ENCODE peak calls at places on chromosomes 6 and 20, in five cellular contexts. One of them, this sample, is unnamed.

GRCh38 chr6:45922728-45923351 is 92.8 kb downstream of the CLIC5 start:
- DNase-seq in fibroblast of mammary gland: peak; percentile 87
- DNase-seq in AG04450: peak; percentile 16
- DNase-seq in GM13976: peak; percentile 41
- DNase-seq in left lung: no peak
- DNase-seq in this sample: peak; percentile 26

GRCh38 chr6:135094403-135094821 is 39.8 kb upstream of the HBS1L start:
- DNase-seq in AG04450: no peak
- DNase-seq in GM13976: no peak
- DNase-seq in fibroblast of mammary gland: peak; percentile 34
- DNase-seq in left lung: no peak
- DNase-seq in this sample: no peak

GRCh38 chr6:163985710-163986109 is 571.2 kb downstream of the QKI start:
- DNase-seq in left lung: no peak
- DNase-seq in AG04450: no peak
- DNase-seq in fibroblast of mammary gland: no peak
- DNase-seq in GM13976: no peak
- DNase-seq in this sample: no peak

GRCh38 chr6:128271011-128271410 is 249.4 kb downstream of the PTPRK start:
- DNase-seq in left lung: no peak
- DNase-seq in GM13976: no peak
- DNase-seq in fibroblast of mammary gland: no peak
- DNase-seq in AG04450: no peak
- DNase-seq in this sample: no peak

GRCh38 chr6:101705866-101706265 is 312.4 kb downstream of the GRIK2 start:
- DNase-seq in AG04450: no peak
- DNase-seq in GM13976: no peak
- DNase-seq in left lung: no peak
- DNase-seq in fibroblast of mammary gland: peak; percentile 36
- DNase-seq in this sample: no peak

GRCh38 chr6:141988954-141989705 is 143.6 kb upstream of the GJE1 start:
- DNase-seq in left lung: no peak
- DNase-seq in fibroblast of mammary gland: peak; percentile 86
- DNase-seq in GM13976: peak; percentile 35
- DNase-seq in AG04450: peak; percentile 43
- DNase-seq in this sample: no peak

GRCh38 chr6:148471624-148472494 is 129.2 kb downstream of the SASH1 start:
- DNase-seq in GM13976: no peak
- DNase-seq in left lung: no peak
- DNase-seq in fibroblast of mammary gland: no peak
- DNase-seq in AG04450: no peak
- DNase-seq in this sample: no peak

GRCh38 chr20:10307359-10307735 is 88.7 kb downstream of the SNAP25 start:
- DNase-seq in GM13976: no peak
- DNase-seq in AG04450: no peak
- DNase-seq in left lung: no peak
- DNase-seq in fibroblast of mammary gland: no peak
- DNase-seq in this sample: no peak

GRCh38 chr20:43993552-43993951 is 78.9 kb downstream of the TOX2 start:
- DNase-seq in left lung: no peak
- DNase-seq in fibroblast of mammary gland: no peak
- DNase-seq in AG04450: no peak
- DNase-seq in GM13976: no peak
- DNase-seq in this sample: no peak

GRCh38 chr6:157443066-157443800 is 62.2 kb downstream of the ZDHHC14 start:
- DNase-seq in fibroblast of mammary gland: peak; percentile 87
- DNase-seq in left lung: no peak
- DNase-seq in GM13976: peak; percentile 53
- DNase-seq in AG04450: peak; percentile 39
- DNase-seq in this sample: no peak

GRCh38 chr6:491233-491632 is 99.7 kb downstream of the IRF4 start:
- DNase-seq in fibroblast of mammary gland: no peak
- DNase-seq in GM13976: no peak
- DNase-seq in left lung: no peak
- DNase-seq in AG04450: no peak
- DNase-seq in this sample: no peak

GRCh38 chr6:79463721-79464120 is 73.5 kb downstream of the LCA5 start:
- DNase-seq in left lung: no peak
- DNase-seq in fibroblast of mammary gland: no peak
- DNase-seq in AG04450: no peak
- DNase-seq in GM13976: no peak
- DNase-seq in this sample: no peak

GRCh38 chr20:3181270-3181669 is 7.9 kb upstream of the LZTS3 start:
- DNase-seq in fibroblast of mammary gland: no peak
- DNase-seq in GM13976: no peak
- DNase-seq in AG04450: no peak
- DNase-seq in left lung: no peak
- DNase-seq in this sample: no peak

GRCh38 chr20:11876555-11876954 is 41.1 kb upstream of the BTBD3 start:
- DNase-seq in fibroblast of mammary gland: no peak
- DNase-seq in left lung: no peak
- DNase-seq in AG04450: no peak
- DNase-seq in GM13976: no peak
- DNase-seq in this sample: no peak

GRCh38 chr20:60535211-60535610 is 577.0 kb downstream of the CDH26 start:
- DNase-seq in GM13976: no peak
- DNase-seq in fibroblast of mammary gland: no peak
- DNase-seq in AG04450: no peak
- DNase-seq in left lung: no peak
- DNase-seq in this sample: no peak

GRCh38 chr6:37862415-37862814 is 42.9 kb downstream of the ZFAND3 start:
- DNase-seq in GM13976: no peak
- DNase-seq in left lung: no peak
- DNase-seq in fibroblast of mammary gland: no peak
- DNase-seq in AG04450: no peak
- DNase-seq in this sample: no peak

GRCh38 chr6:126444874-126445273 is 105.0 kb downstream of the CENPW start:
- DNase-seq in GM13976: no peak
- DNase-seq in fibroblast of mammary gland: peak; percentile 38
- DNase-seq in left lung: no peak
- DNase-seq in AG04450: no peak
- DNase-seq in this sample: no peak

GRCh38 chr6:27260836-27261375 is 13.4 kb downstream of the PRSS16 start:
- DNase-seq in left lung: no peak
- DNase-seq in GM13976: no peak
- DNase-seq in fibroblast of mammary gland: peak; percentile 10
- DNase-seq in AG04450: no peak
- DNase-seq in this sample: no peak

GRCh38 chr6:151137441-151137984 is 102.3 kb upstream of the AKAP12 start:
- DNase-seq in left lung: no peak
- DNase-seq in fibroblast of mammary gland: no peak
- DNase-seq in GM13976: no peak
- DNase-seq in AG04450: no peak
- DNase-seq in this sample: no peak

GRCh38 chr6:109894181-109894580 is 83.9 kb upstream of the GPR6 start:
- DNase-seq in left lung: no peak
- DNase-seq in fibroblast of mammary gland: no peak
- DNase-seq in GM13976: no peak
- DNase-seq in AG04450: no peak
- DNase-seq in this sample: no peak

GRCh38 chr6:129280719-129281118 is 397.8 kb downstream of the LAMA2 start:
- DNase-seq in AG04450: no peak
- DNase-seq in fibroblast of mammary gland: no peak
- DNase-seq in GM13976: no peak
- DNase-seq in left lung: no peak
- DNase-seq in this sample: no peak

GRCh38 chr20:723756-724155 is 44.5 kb downstream of the SLC52A3 start:
- DNase-seq in AG04450: no peak
- DNase-seq in fibroblast of mammary gland: no peak
- DNase-seq in GM13976: no peak
- DNase-seq in left lung: no peak
- DNase-seq in this sample: no peak

GRCh38 chr6:145151624-145152023 is 583.7 kb downstream of the EPM2A start:
- DNase-seq in GM13976: no peak
- DNase-seq in AG04450: no peak
- DNase-seq in left lung: no peak
- DNase-seq in fibroblast of mammary gland: no peak
- DNase-seq in this sample: no peak

GRCh38 chr20:26135325-26136110 is 438.9 kb upstream of the ZNF337 start:
- DNase-seq in left lung: no peak
- DNase-seq in fibroblast of mammary gland: no peak
- DNase-seq in GM13976: no peak
- DNase-seq in AG04450: no peak
- DNase-seq in this sample: no peak

GRCh38 chr6:168506460-168506859 is 65.5 kb downstream of the SMOC2 start:
- DNase-seq in left lung: no peak
- DNase-seq in GM13976: no peak
- DNase-seq in fibroblast of mammary gland: no peak
- DNase-seq in AG04450: no peak
- DNase-seq in this sample: no peak

GRCh38 chr6:17059022-17059421 is 42.8 kb upstream of the STMND1 start:
- DNase-seq in left lung: no peak
- DNase-seq in AG04450: no peak
- DNase-seq in fibroblast of mammary gland: peak; percentile 21
- DNase-seq in GM13976: no peak
- DNase-seq in this sample: no peak

GRCh38 chr6:170129691-170130171 is 161.1 kb downstream of the DLL1 start:
- DNase-seq in GM13976: no peak
- DNase-seq in left lung: peak; percentile 84
- DNase-seq in AG04450: no peak
- DNase-seq in fibroblast of mammary gland: no peak
- DNase-seq in this sample: no peak

GRCh38 chr6:165858571-165858970 is 195.5 kb upstream of the PDE10A start:
- DNase-seq in left lung: no peak
- DNase-seq in GM13976: no peak
- DNase-seq in fibroblast of mammary gland: no peak
- DNase-seq in AG04450: no peak
- DNase-seq in this sample: no peak
- TF ChIP-seq CTCF in left lung: no peak
- TF ChIP-seq CTCF in GM13976: no peak
- TF ChIP-seq CTCF in fibroblast of mammary gland: peak; percentile 14
- TF ChIP-seq CTCF in AG04450: peak; percentile 40
- TF ChIP-seq CTCF in this sample: no peak

GRCh38 chr20:6185268-6185667 is 62.4 kb upstream of the FERMT1 start:
- DNase-seq in fibroblast of mammary gland: no peak
- DNase-seq in GM13976: no peak
- DNase-seq in AG04450: no peak
- DNase-seq in left lung: no peak
- DNase-seq in this sample: no peak
- TF ChIP-seq CTCF in fibroblast of mammary gland: no peak
- TF ChIP-seq CTCF in GM13976: no peak
- TF ChIP-seq CTCF in AG04450: no peak
- TF ChIP-seq CTCF in left lung: no peak
- TF ChIP-seq CTCF in this sample: no peak

GRCh38 chr6:20837189-20837588 is 302.9 kb downstream of the CDKAL1 start:
- DNase-seq in GM13976: no peak
- DNase-seq in left lung: no peak
- DNase-seq in fibroblast of mammary gland: no peak
- DNase-seq in AG04450: no peak
- DNase-seq in this sample: no peak

GRCh38 chr6:20841806-20842205 is 307.5 kb downstream of the CDKAL1 start:
- DNase-seq in GM13976: no peak
- DNase-seq in AG04450: no peak
- DNase-seq in left lung: no peak
- DNase-seq in fibroblast of mammary gland: no peak
- DNase-seq in this sample: no peak

GRCh38 chr6:20840675-20841074 is 306.4 kb downstream of the CDKAL1 start:
- DNase-seq in AG04450: no peak
- DNase-seq in fibroblast of mammary gland: peak; percentile 69
- DNase-seq in left lung: no peak
- DNase-seq in GM13976: no peak
- DNase-seq in this sample: no peak

GRCh38 chr6:20838113-20838512 is 303.9 kb downstream of the CDKAL1 start:
- DNase-seq in left lung: no peak
- DNase-seq in GM13976: no peak
- DNase-seq in fibroblast of mammary gland: no peak
- DNase-seq in AG04450: no peak
- DNase-seq in this sample: no peak

GRCh38 chr6:20839624-20840023 is 305.4 kb downstream of the CDKAL1 start:
- DNase-seq in GM13976: no peak
- DNase-seq in fibroblast of mammary gland: no peak
- DNase-seq in left lung: no peak
- DNase-seq in AG04450: no peak
- DNase-seq in this sample: no peak
- TF ChIP-seq CTCF in GM13976: no peak
- TF ChIP-seq CTCF in fibroblast of mammary gland: peak; percentile 12
- TF ChIP-seq CTCF in left lung: no peak
- TF ChIP-seq CTCF in AG04450: no peak
- TF ChIP-seq CTCF in this sample: no peak

GRCh38 chr6:20058912-20059311 is 153.4 kb downstream of the MBOAT1 start:
- DNase-seq in fibroblast of mammary gland: no peak
- DNase-seq in AG04450: no peak
- DNase-seq in GM13976: no peak
- DNase-seq in left lung: no peak
- DNase-seq in this sample: no peak
- TF ChIP-seq CTCF in fibroblast of mammary gland: no peak
- TF ChIP-seq CTCF in AG04450: no peak
- TF ChIP-seq CTCF in GM13976: no peak
- TF ChIP-seq CTCF in left lung: no peak
- TF ChIP-seq CTCF in this sample: no peak

GRCh38 chr20:6123650-6124014 is 802 bp upstream of the FERMT1 start:
- DNase-seq in GM13976: no peak
- DNase-seq in fibroblast of mammary gland: no peak
- DNase-seq in AG04450: no peak
- DNase-seq in left lung: no peak
- DNase-seq in this sample: no peak

GRCh38 chr20:6121504-6121903 is 1.3 kb downstream of the FERMT1 start:
- DNase-seq in left lung: no peak
- DNase-seq in AG04450: no peak
- DNase-seq in GM13976: no peak
- DNase-seq in fibroblast of mammary gland: no peak
- DNase-seq in this sample: no peak

GRCh38 chr20:6120491-6120988 is 2.3 kb downstream of the FERMT1 start:
- DNase-seq in GM13976: no peak
- DNase-seq in AG04450: no peak
- DNase-seq in left lung: no peak
- DNase-seq in fibroblast of mammary gland: no peak
- DNase-seq in this sample: no peak

GRCh38 chr20:6122111-6122872 is 538 bp downstream of the FERMT1 start:
- DNase-seq in GM13976: peak; percentile 15
- DNase-seq in fibroblast of mammary gland: peak; percentile 18
- DNase-seq in AG04450: peak; percentile 2
- DNase-seq in left lung: no peak
- DNase-seq in this sample: no peak

GRCh38 chr20:6122873-6123649 is at the start of gene FERMT1:
- DNase-seq in left lung: peak; percentile 87
- DNase-seq in AG04450: no peak
- DNase-seq in GM13976: peak; percentile 45
- DNase-seq in fibroblast of mammary gland: peak; percentile 66
- DNase-seq in this sample: no peak
- TF ChIP-seq CTCF in left lung: no peak
- TF ChIP-seq CTCF in AG04450: no peak
- TF ChIP-seq CTCF in GM13976: no peak
- TF ChIP-seq CTCF in fibroblast of mammary gland: no peak
- TF ChIP-seq CTCF in this sample: no peak

GRCh38 chr6:100257661-100258395 is 206.9 kb downstream of the SIM1 start:
- DNase-seq in fibroblast of mammary gland: peak; percentile 57
- DNase-seq in GM13976: peak; percentile 3
- DNase-seq in left lung: no peak
- DNase-seq in AG04450: peak; percentile 15
- DNase-seq in this sample: no peak
- TF ChIP-seq CTCF in fibroblast of mammary gland: peak; percentile 23
- TF ChIP-seq CTCF in GM13976: peak; percentile 12
- TF ChIP-seq CTCF in left lung: no peak
- TF ChIP-seq CTCF in AG04450: peak; percentile 27
- TF ChIP-seq CTCF in this sample: no peak

GRCh38 chr6:41071501-41071922 is 644 bp downstream of the OARD1 start:
- DNase-seq in AG04450: no peak
- DNase-seq in left lung: peak; percentile 91
- DNase-seq in GM13976: no peak
- DNase-seq in fibroblast of mammary gland: no peak
- DNase-seq in this sample: no peak
- TF ChIP-seq CTCF in AG04450: no peak
- TF ChIP-seq CTCF in left lung: no peak
- TF ChIP-seq CTCF in GM13976: no peak
- TF ChIP-seq CTCF in fibroblast of mammary gland: no peak
- TF ChIP-seq CTCF in this sample: no peak

This sample was measured in activated B cell treated with CpG ODN at 0.5 μM for 24 hours.